ENCODE peak calls at places on chromosomes 13 and 19, in five cellular contexts. One of them, this sample, is unnamed.

GRCh38 chr19:6450166-6450565 is 9.4 kb downstream of the SLC25A23 start:
- DNase-seq in SK-N-SH: no peak
- DNase-seq in K562: no peak
- DNase-seq in HepG2: no peak
- DNase-seq in H1: no peak
- DNase-seq in this sample: no peak

GRCh38 chr13:60509601-60510386 is 112.8 kb downstream of the TDRD3 start:
- DNase-seq in HepG2: no peak
- DNase-seq in K562: no peak
- DNase-seq in H1: no peak
- DNase-seq in SK-N-SH: no peak
- DNase-seq in this sample: no peak

GRCh38 chr13:110330491-110331001 is 23.5 kb downstream of the COL4A2 start:
- DNase-seq in HepG2: no peak
- DNase-seq in SK-N-SH: no peak
- DNase-seq in K562: no peak
- DNase-seq in H1: no peak
- DNase-seq in this sample: no peak

GRCh38 chr13:67118277-67118676 is 111.9 kb downstream of the PCDH9 start:
- DNase-seq in SK-N-SH: no peak
- DNase-seq in HepG2: no peak
- DNase-seq in H1: no peak
- DNase-seq in K562: no peak
- DNase-seq in this sample: no peak

GRCh38 chr13:37414667-37415066 is 183.9 kb downstream of the POSTN start:
- DNase-seq in SK-N-SH: no peak
- DNase-seq in H1: no peak
- DNase-seq in HepG2: no peak
- DNase-seq in K562: no peak
- DNase-seq in this sample: no peak

GRCh38 chr19:51361228-51361627 is 5.0 kb downstream of the ETFB start:
- DNase-seq in H1: no peak
- DNase-seq in SK-N-SH: no peak
- DNase-seq in HepG2: no peak
- DNase-seq in K562: no peak
- DNase-seq in this sample: no peak

GRCh38 chr19:12867120-12868099 is 13.8 kb downstream of the DNASE2 start:
- DNase-seq in K562: peak
- DNase-seq in SK-N-SH: peak
- DNase-seq in HepG2: no peak
- DNase-seq in H1: peak
- DNase-seq in this sample: no peak

GRCh38 chr13:67120872-67121531 is 109.1 kb downstream of the PCDH9 start:
- DNase-seq in HepG2: no peak
- DNase-seq in SK-N-SH: no peak
- DNase-seq in K562: no peak
- DNase-seq in H1: no peak
- DNase-seq in this sample: no peak

GRCh38 chr13:47233734-47234133 is 336.9 kb upstream of the HTR2A start:
- DNase-seq in H1: no peak
- DNase-seq in K562: no peak
- DNase-seq in SK-N-SH: no peak
- DNase-seq in HepG2: no peak
- DNase-seq in this sample: no peak

GRCh38 chr19:34555447-34555846 is 73.9 kb downstream of the WTIP start:
- DNase-seq in HepG2: peak
- DNase-seq in H1: no peak
- DNase-seq in K562: no peak
- DNase-seq in SK-N-SH: no peak
- DNase-seq in this sample: no peak

GRCh38 chr13:89899302-89900103 is 1448.0 kb upstream of the MIR17HG start:
- DNase-seq in H1: no peak
- DNase-seq in K562: no peak
- DNase-seq in HepG2: peak
- DNase-seq in SK-N-SH: no peak
- DNase-seq in this sample: no peak

GRCh38 chr13:73216381-73216831 is 157.6 kb downstream of the KLF5 start:
- DNase-seq in K562: no peak
- DNase-seq in HepG2: no peak
- DNase-seq in SK-N-SH: no peak
- DNase-seq in H1: no peak
- DNase-seq in this sample: no peak

GRCh38 chr19:47598407-47599349 is 10.3 kb upstream of the BICRA start:
- DNase-seq in SK-N-SH: no peak
- DNase-seq in H1: peak
- DNase-seq in HepG2: peak
- DNase-seq in K562: no peak
- DNase-seq in this sample: no peak

GRCh38 chr13:109938255-109938936 is 152.0 kb upstream of the IRS2 start:
- DNase-seq in HepG2: no peak
- DNase-seq in H1: no peak
- DNase-seq in K562: no peak
- DNase-seq in SK-N-SH: no peak
- DNase-seq in this sample: no peak

GRCh38 chr19:57665261-57665806 is 3.4 kb upstream of the ZSCAN4 start:
- DNase-seq in H1: no peak
- DNase-seq in HepG2: no peak
- DNase-seq in K562: no peak
- DNase-seq in SK-N-SH: no peak
- DNase-seq in this sample: no peak

GRCh38 chr13:58587183-58587582 is 955.6 kb downstream of the PCDH17 start:
- DNase-seq in K562: no peak
- DNase-seq in HepG2: no peak
- DNase-seq in H1: no peak
- DNase-seq in SK-N-SH: no peak
- DNase-seq in this sample: no peak

GRCh38 chr19:49064768-49065611 is at the start of gene NTF4:
- DNase-seq in HepG2: peak
- DNase-seq in K562: peak
- DNase-seq in SK-N-SH: peak
- DNase-seq in H1: no peak
- DNase-seq in this sample: no peak
- TF ChIP-seq CTCF in HepG2: peak
- TF ChIP-seq CTCF in K562: no peak
- TF ChIP-seq CTCF in SK-N-SH: no peak
- TF ChIP-seq CTCF in H1: no peak
- TF ChIP-seq CTCF in this sample: no peak

GRCh38 chr13:48580185-48580803 is 47.4 kb upstream of the RCBTB2 start:
- DNase-seq in SK-N-SH: peak
- DNase-seq in H1: no peak
- DNase-seq in K562: peak
- DNase-seq in HepG2: peak
- DNase-seq in this sample: no peak
- TF ChIP-seq GABPA in SK-N-SH: no peak
- TF ChIP-seq GABPA in H1: no peak
- TF ChIP-seq GABPA in K562: no peak
- TF ChIP-seq GABPA in HepG2: no peak
- TF ChIP-seq GABPA in this sample: no peak

GRCh38 chr19:38376576-38376975 is 2.2 kb downstream of the PSMD8 start:
- DNase-seq in HepG2: no peak
- DNase-seq in SK-N-SH: no peak
- DNase-seq in K562: no peak
- DNase-seq in H1: no peak
- DNase-seq in this sample: no peak

GRCh38 chr19:38373907-38374331 is 452 bp upstream of the PSMD8 start:
- DNase-seq in SK-N-SH: no peak
- DNase-seq in K562: no peak
- DNase-seq in H1: no peak
- DNase-seq in HepG2: no peak
- DNase-seq in this sample: no peak

GRCh38 chr19:38375098-38375493 is 725 bp downstream of the PSMD8 start:
- DNase-seq in HepG2: no peak
- DNase-seq in H1: no peak
- DNase-seq in SK-N-SH: no peak
- DNase-seq in K562: no peak
- DNase-seq in this sample: no peak

GRCh38 chr19:38375748-38376147 is 1.4 kb downstream of the PSMD8 start:
- DNase-seq in K562: no peak
- DNase-seq in H1: no peak
- DNase-seq in SK-N-SH: no peak
- DNase-seq in HepG2: no peak
- DNase-seq in this sample: no peak

GRCh38 chr19:38374332-38375097 is at the start of gene PSMD8:
- DNase-seq in K562: peak
- DNase-seq in SK-N-SH: peak
- DNase-seq in H1: peak
- DNase-seq in HepG2: peak
- DNase-seq in this sample: peak
- TF ChIP-seq CTCF in K562: peak
- TF ChIP-seq CTCF in SK-N-SH: peak
- TF ChIP-seq CTCF in H1: peak
- TF ChIP-seq CTCF in HepG2: peak
- TF ChIP-seq CTCF in this sample: no peak

GRCh38 chr13:99311137-99311536 is 3.9 kb upstream of the GPR183 start:
- DNase-seq in SK-N-SH: no peak
- DNase-seq in H1: no peak
- DNase-seq in HepG2: no peak
- DNase-seq in K562: peak
- DNase-seq in this sample: no peak

GRCh38 chr13:99311748-99312492 is 4.7 kb upstream of the GPR183 start:
- DNase-seq in H1: no peak
- DNase-seq in HepG2: no peak
- DNase-seq in K562: no peak
- DNase-seq in SK-N-SH: peak
- DNase-seq in this sample: no peak

GRCh38 chr13:99308481-99309087 is 1.4 kb upstream of the GPR183 start:
- DNase-seq in H1: no peak
- DNase-seq in HepG2: no peak
- DNase-seq in SK-N-SH: no peak
- DNase-seq in K562: no peak
- DNase-seq in this sample: no peak

GRCh38 chr13:99312493-99312883 is 5.3 kb upstream of the GPR183 start:
- DNase-seq in K562: no peak
- DNase-seq in H1: no peak
- DNase-seq in HepG2: no peak
- DNase-seq in SK-N-SH: peak
- DNase-seq in this sample: peak

DNA sequence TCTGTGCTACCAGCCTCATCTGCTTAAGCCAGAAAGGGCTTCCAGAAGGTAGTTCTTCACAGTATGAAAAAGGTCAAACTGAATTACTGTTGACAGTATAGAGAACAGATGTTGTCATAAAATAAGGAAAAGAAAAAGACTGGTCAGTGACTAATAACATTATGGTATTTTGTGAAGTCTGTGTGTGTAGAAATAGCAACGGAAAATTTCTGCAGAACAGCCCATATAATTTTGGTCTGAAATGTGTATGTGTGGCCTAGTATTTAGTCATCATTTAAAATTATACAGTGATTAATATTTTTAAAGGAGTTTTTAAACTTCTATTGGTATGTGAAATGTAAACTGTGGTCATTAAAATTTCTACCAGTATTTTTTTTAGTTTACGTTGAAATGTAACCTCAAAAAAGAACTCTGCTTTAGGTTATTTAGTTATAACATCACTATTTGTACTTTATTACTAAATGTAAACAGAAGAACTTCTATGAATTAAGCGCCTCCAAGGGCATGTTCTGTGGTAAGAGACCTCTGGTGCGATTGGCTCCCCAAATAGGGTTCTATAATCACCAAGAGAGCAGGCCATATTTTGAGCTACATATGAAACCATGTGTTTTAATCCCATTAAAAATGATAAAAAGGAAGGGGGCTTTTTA is 3.3 kb upstream of the GPR183 start:
- DNase-seq in K562: no peak
- DNase-seq in HepG2: no peak
- DNase-seq in H1: no peak
- DNase-seq in SK-N-SH: peak
- DNase-seq in this sample: peak
- TF ChIP-seq GABPA in K562: no peak
- TF ChIP-seq GABPA in HepG2: no peak
- TF ChIP-seq GABPA in H1: no peak
- TF ChIP-seq GABPA in SK-N-SH: no peak
- TF ChIP-seq GABPA in this sample: no peak

GRCh38 chr19:13902993-13903555 is 2.8 kb downstream of the BRME1 start:
- DNase-seq in H1: no peak
- DNase-seq in K562: no peak
- DNase-seq in SK-N-SH: peak
- DNase-seq in HepG2: no peak
- DNase-seq in this sample: no peak
- TF ChIP-seq CTCF in H1: peak
- TF ChIP-seq CTCF in K562: peak
- TF ChIP-seq CTCF in SK-N-SH: peak
- TF ChIP-seq CTCF in HepG2: peak
- TF ChIP-seq CTCF in this sample: no peak

This sample was measured in HL-60.